ENCODE peak calls at places on chromosomes 7 and 10, in seven cellular contexts. One of them, this sample, is unnamed.

GRCh38 chr10:122974034-122974433 is 6.2 kb upstream of the PSTK start:
- DNase-seq in LHCN-M2: no peak
- DNase-seq in upper lobe of left lung: no peak
- DNase-seq in hypothalamus: no peak
- DNase-seq in AG04449: no peak
- DNase-seq in heart left ventricle: no peak
- DNase-seq in pancreas: no peak
- DNase-seq in this sample: no peak

GRCh38 chr7:54878339-54878738 is 119.3 kb upstream of the SEC61G start:
- DNase-seq in LHCN-M2: peak
- DNase-seq in upper lobe of left lung: no peak
- DNase-seq in hypothalamus: no peak
- DNase-seq in AG04449: no peak
- DNase-seq in heart left ventricle: no peak
- DNase-seq in pancreas: no peak
- DNase-seq in this sample: no peak

GRCh38 chr7:143910473-143911248 is 8.7 kb upstream of the TCAF1 start:
- DNase-seq in LHCN-M2: peak
- DNase-seq in upper lobe of left lung: no peak
- DNase-seq in hypothalamus: no peak
- DNase-seq in AG04449: no peak
- DNase-seq in heart left ventricle: no peak
- DNase-seq in pancreas: no peak
- DNase-seq in this sample: no peak

GRCh38 chr7:153422291-153423189 is 629.7 kb upstream of the DPP6 start:
- DNase-seq in LHCN-M2: no peak
- DNase-seq in upper lobe of left lung: no peak
- DNase-seq in hypothalamus: no peak
- DNase-seq in AG04449: no peak
- DNase-seq in heart left ventricle: no peak
- DNase-seq in pancreas: no peak
- DNase-seq in this sample: no peak

GRCh38 chr10:21519327-21519933 is 6.1 kb downstream of the SKIDA1 start:
- DNase-seq in LHCN-M2: no peak
- DNase-seq in upper lobe of left lung: no peak
- DNase-seq in hypothalamus: no peak
- DNase-seq in AG04449: no peak
- DNase-seq in heart left ventricle: no peak
- DNase-seq in pancreas: no peak
- DNase-seq in this sample: no peak

GRCh38 chr7:39622609-39623311 is 612 bp upstream of the RALA start:
- DNase-seq in LHCN-M2: peak
- DNase-seq in upper lobe of left lung: no peak
- DNase-seq in hypothalamus: no peak
- DNase-seq in AG04449: no peak
- DNase-seq in heart left ventricle: no peak
- DNase-seq in pancreas: no peak
- DNase-seq in this sample: no peak

GRCh38 chr10:77160679-77161078 is 476.9 kb downstream of the KCNMA1 start:
- DNase-seq in LHCN-M2: peak
- DNase-seq in upper lobe of left lung: no peak
- DNase-seq in hypothalamus: no peak
- DNase-seq in AG04449: peak
- DNase-seq in heart left ventricle: no peak
- DNase-seq in pancreas: no peak
- DNase-seq in this sample: no peak

GRCh38 chr7:137209151-137209822 is 134.2 kb downstream of the PTN start:
- DNase-seq in LHCN-M2: peak
- DNase-seq in upper lobe of left lung: no peak
- DNase-seq in hypothalamus: no peak
- DNase-seq in AG04449: no peak
- DNase-seq in heart left ventricle: no peak
- DNase-seq in pancreas: no peak
- DNase-seq in this sample: no peak

GRCh38 chr10:15314482-15315070 is 56.5 kb downstream of the FAM171A1 start:
- DNase-seq in LHCN-M2: no peak
- DNase-seq in upper lobe of left lung: peak
- DNase-seq in hypothalamus: no peak
- DNase-seq in AG04449: no peak
- DNase-seq in heart left ventricle: no peak
- DNase-seq in pancreas: no peak
- DNase-seq in this sample: no peak

GRCh38 chr7:151008511-151009323 is 15.6 kb downstream of the ATG9B start:
- DNase-seq in LHCN-M2: no peak
- DNase-seq in upper lobe of left lung: peak
- DNase-seq in hypothalamus: no peak
- DNase-seq in AG04449: no peak
- DNase-seq in heart left ventricle: peak
- DNase-seq in pancreas: peak
- DNase-seq in this sample: no peak

GRCh38 chr7:26346611-26347200 is 55.0 kb downstream of the SNX10 start:
- DNase-seq in LHCN-M2: peak
- DNase-seq in upper lobe of left lung: peak
- DNase-seq in hypothalamus: no peak
- DNase-seq in AG04449: no peak
- DNase-seq in heart left ventricle: no peak
- DNase-seq in pancreas: no peak
- DNase-seq in this sample: no peak

GRCh38 chr7:137592232-137592896 is 248.8 kb upstream of the PTN start:
- DNase-seq in LHCN-M2: peak
- DNase-seq in upper lobe of left lung: no peak
- DNase-seq in hypothalamus: no peak
- DNase-seq in AG04449: no peak
- DNase-seq in heart left ventricle: peak
- DNase-seq in pancreas: peak
- DNase-seq in this sample: no peak

GRCh38 chr7:84783161-84783803 is 403.6 kb downstream of the SEMA3D start:
- DNase-seq in LHCN-M2: peak
- DNase-seq in upper lobe of left lung: no peak
- DNase-seq in hypothalamus: no peak
- DNase-seq in AG04449: no peak
- DNase-seq in heart left ventricle: no peak
- DNase-seq in pancreas: no peak
- DNase-seq in this sample: no peak

GRCh38 chr10:11742009-11742778 is at the start of gene ECHDC3:
- DNase-seq in LHCN-M2: peak
- DNase-seq in upper lobe of left lung: peak
- DNase-seq in hypothalamus: no peak
- DNase-seq in AG04449: no peak
- DNase-seq in heart left ventricle: peak
- DNase-seq in pancreas: peak
- DNase-seq in this sample: no peak

GRCh38 chr10:129838794-129839193 is 125.3 kb downstream of the EBF3 start:
- DNase-seq in LHCN-M2: no peak
- DNase-seq in upper lobe of left lung: peak
- DNase-seq in hypothalamus: no peak
- DNase-seq in AG04449: no peak
- DNase-seq in heart left ventricle: no peak
- DNase-seq in pancreas: no peak
- DNase-seq in this sample: no peak